ENCODE peak calls at places on chromosomes 13 and 19, in four cellular contexts. Z is HepG2, Q is hypothalamus, H is aorta. Y is an unnamed sample.

GRCh38 chr19:30150626-30151025 is 208.6 kb downstream of the URI1 start:
- DNase-seq in Z (no peak), Q (no peak), H (no peak), Y (no peak)

GRCh38 chr19:37869766-37870340 is 36.5 kb downstream of the WDR87 start:
- DNase-seq in H (no peak), Q (no peak), Z (no peak), Y (no peak)

GRCh38 chr13:48275507-48275906 is 28.0 kb upstream of the RB1 start:
- DNase-seq in Q (no peak), Z (no peak), H (no peak), Y (no peak)

GRCh38 chr19:37951816-37952210 is 44.8 kb downstream of the SIPA1L3 start:
- DNase-seq in H (no peak), Q (no peak), Z (no peak), Y (no peak)

GRCh38 chr19:47107953-47108746 is 5.4 kb downstream of the ZC3H4 start:
- DNase-seq in H (no peak), Q (no peak), Z (no peak), Y (peak; percentile 48)

GRCh38 chr13:79709526-79709925 is 228.6 kb downstream of the NDFIP2 start:
- DNase-seq in Z (no peak), Q (no peak), H (no peak), Y (no peak)

GRCh38 chr13:50420720-50421456 is 405.6 kb downstream of the KCNRG start:
- DNase-seq in Q (no peak), Z (no peak), H (no peak), Y (no peak)

GRCh38 chr19:35164418-35164817 is 9.9 kb downstream of the FXYD5 start:
- DNase-seq in Z (no peak), Q (no peak), H (no peak), Y (no peak)

GRCh38 chr13:45108716-45109706 is 11.3 kb upstream of the GTF2F2 start:
- DNase-seq in Z (no peak), Q (no peak), H (no peak), Y (no peak)

Y was measured in cerebellum.